ENCODE peak calls at places on chromosomes 5 and 9, in ten cellular contexts. D is neural crest cell, T is activated T-helper 1 cell treated with Interleukin-2 at 50 U/mL for 16 hours, S is osteocyte, I is foreskin melanocyte, O is hepatic stellate cell, C is ELF-1, B is mammary epithelial cell, A is left colon, Q is globus pallidus. E is an unnamed sample.

GRCh38 chr5:91283326-91283725 is 99.8 kb downstream of the ARRDC3 start:
- DNase-seq in B (peak), Q (no peak), T (no peak), A (no peak), S (no peak), O (no peak), I (no peak), D (no peak), C (no peak), E (no peak)

GRCh38 chr5:57824047-57824446 is 341.4 kb upstream of the ACTBL2 start:
- DNase-seq in B (peak), I (no peak), S (no peak), T (no peak), D (no peak), O (no peak), A (no peak), Q (no peak), C (no peak), E (no peak)

GRCh38 chr9:76729116-76729515 is 35.1 kb upstream of the PCA3 start:
- DNase-seq in T (no peak), S (peak), I (no peak), A (no peak), D (no peak), Q (no peak), C (no peak), B (no peak), O (no peak), E (no peak)

GRCh38 chr5:69454460-69455249 is 37.9 kb upstream of the OCLN start:
- DNase-seq in S (no peak), B (no peak), A (peak), T (no peak), I (no peak), C (peak), O (no peak), D (no peak), Q (no peak), E (no peak)

GRCh38 chr5:112529525-112529924 is 110.4 kb upstream of the EPB41L4A start:
- DNase-seq in O (no peak), I (no peak), Q (no peak), T (no peak), B (peak), D (no peak), A (no peak), C (no peak), S (no peak), E (no peak)

GRCh38 chr9:133848471-133848870 is 110.3 kb upstream of the SARDH start:
- DNase-seq in T (no peak), S (no peak), I (no peak), O (no peak), Q (no peak), C (no peak), B (no peak), D (no peak), A (no peak), E (no peak)

GRCh38 chr5:171310816-171311697 is 2.0 kb downstream of the TLX3 start:
- DNase-seq in C (peak), B (peak), A (no peak), S (no peak), O (peak), D (peak), T (no peak), I (no peak), Q (no peak), E (peak)

GRCh38 chr5:124546643-124547042 is 199.8 kb downstream of the ZNF608 start:
- DNase-seq in S (no peak), T (no peak), B (peak), O (no peak), A (no peak), C (no peak), I (no peak), D (no peak), Q (no peak), E (no peak)

GRCh38 chr5:59759600-59760357 is 133.7 kb downstream of the PDE4D start:
- DNase-seq in A (no peak), T (no peak), S (no peak), C (no peak), Q (no peak), O (no peak), B (no peak), I (no peak), D (no peak), E (no peak)

GRCh38 chr5:14696057-14696456 is 31.5 kb downstream of the OTULIN start:
- DNase-seq in O (no peak), S (no peak), A (no peak), I (no peak), C (peak), T (no peak), D (no peak), B (no peak), Q (no peak), E (no peak)

GRCh38 chr5:137156175-137156574 is 343.0 kb downstream of the SPOCK1 start:
- DNase-seq in Q (no peak), O (no peak), D (no peak), C (no peak), I (no peak), T (no peak), S (no peak), B (no peak), A (no peak), E (no peak)

GRCh38 chr5:181189962-181190710 is 14.9 kb downstream of the TRIM7 start:
- DNase-seq in D (peak), C (no peak), S (no peak), B (no peak), I (no peak), O (no peak), T (no peak), Q (no peak), A (peak), E (no peak)

GRCh38 chr9:85859751-85860150 is 81.2 kb upstream of the NAA35 start:
- DNase-seq in O (no peak), Q (no peak), D (no peak), A (no peak), C (no peak), T (no peak), B (peak), I (no peak), S (no peak), E (no peak)

GRCh38 chr5:139660916-139661814 is 13.0 kb downstream of the CXXC5 start:
- DNase-seq in B (peak), S (peak), D (no peak), Q (peak), C (peak), I (no peak), O (peak), T (no peak), A (peak), E (peak)

GRCh38 chr5:25358919-25359318 is 714.1 kb upstream of the CDH10 start:
- DNase-seq in O (no peak), A (no peak), Q (no peak), D (no peak), C (no peak), S (no peak), B (no peak), T (no peak), I (no peak), E (no peak)

E was measured in kidney.